ENCODE peak calls at places on chromosome 14, in seven cellular contexts. One of them, this sample, is unnamed.

GRCh38 chr14:72591401-72591800 is 302.5 kb downstream of the DPF3 start:
- DNase-seq in CD8-positive, alpha-beta T cell: no peak
- DNase-seq in tibial nerve: no peak
- DNase-seq in lower lobe of right lung: no peak
- DNase-seq in IMR-90: no peak
- DNase-seq in right lobe of liver: no peak
- DNase-seq in lung: no peak
- DNase-seq in this sample: no peak

GRCh38 chr14:94011795-94012194 is 14.3 kb upstream of the OTUB2 start:
- DNase-seq in CD8-positive, alpha-beta T cell: no peak
- DNase-seq in tibial nerve: no peak
- DNase-seq in lower lobe of right lung: no peak
- DNase-seq in IMR-90: no peak
- DNase-seq in right lobe of liver: no peak
- DNase-seq in lung: no peak
- DNase-seq in this sample: no peak

GRCh38 chr14:94761999-94762377 is 7.9 kb downstream of the GSC start:
- DNase-seq in CD8-positive, alpha-beta T cell: no peak
- DNase-seq in tibial nerve: no peak
- DNase-seq in lower lobe of right lung: no peak
- DNase-seq in IMR-90: no peak
- DNase-seq in right lobe of liver: no peak
- DNase-seq in lung: no peak
- DNase-seq in this sample: no peak

GRCh38 chr14:72608391-72609204 is 285.3 kb downstream of the DPF3 start:
- DNase-seq in CD8-positive, alpha-beta T cell: peak; percentile 29
- DNase-seq in tibial nerve: no peak
- DNase-seq in lower lobe of right lung: no peak
- DNase-seq in IMR-90: peak; percentile 97
- DNase-seq in right lobe of liver: no peak
- DNase-seq in lung: no peak
- DNase-seq in this sample: no peak

GRCh38 chr14:96088131-96088880 is 49.1 kb downstream of the C14orf132 start:
- DNase-seq in CD8-positive, alpha-beta T cell: no peak
- DNase-seq in tibial nerve: no peak
- DNase-seq in lower lobe of right lung: no peak
- DNase-seq in IMR-90: no peak
- DNase-seq in right lobe of liver: peak; percentile 18
- DNase-seq in lung: no peak
- DNase-seq in this sample: no peak

GRCh38 chr14:44404021-44404420 is 103.1 kb downstream of the FSCB start:
- DNase-seq in CD8-positive, alpha-beta T cell: no peak
- DNase-seq in tibial nerve: no peak
- DNase-seq in lower lobe of right lung: no peak
- DNase-seq in IMR-90: no peak
- DNase-seq in right lobe of liver: no peak
- DNase-seq in lung: no peak
- DNase-seq in this sample: no peak

GRCh38 chr14:32709072-32709471 is 229.6 kb upstream of the NPAS3 start:
- DNase-seq in CD8-positive, alpha-beta T cell: no peak
- DNase-seq in tibial nerve: peak; percentile 46
- DNase-seq in lower lobe of right lung: no peak
- DNase-seq in IMR-90: peak; percentile 77
- DNase-seq in right lobe of liver: no peak
- DNase-seq in lung: no peak
- DNase-seq in this sample: no peak

GRCh38 chr14:60102389-60102788 is 10.7 kb downstream of the PCNX4 start:
- DNase-seq in CD8-positive, alpha-beta T cell: no peak
- DNase-seq in tibial nerve: no peak
- DNase-seq in lower lobe of right lung: no peak
- DNase-seq in IMR-90: peak; percentile 91
- DNase-seq in right lobe of liver: no peak
- DNase-seq in lung: no peak
- DNase-seq in this sample: no peak

GRCh38 chr14:103121846-103122577 is 1.2 kb upstream of the TNFAIP2 start:
- DNase-seq in CD8-positive, alpha-beta T cell: no peak
- DNase-seq in tibial nerve: peak; percentile 81
- DNase-seq in lower lobe of right lung: peak; percentile 93
- DNase-seq in IMR-90: peak; percentile 53
- DNase-seq in right lobe of liver: peak; percentile 84
- DNase-seq in lung: peak; percentile 81
- DNase-seq in this sample: no peak

GRCh38 chr14:91009501-91010152 is 50.8 kb downstream of the RPS6KA5 start:
- DNase-seq in CD8-positive, alpha-beta T cell: no peak
- DNase-seq in tibial nerve: no peak
- DNase-seq in lower lobe of right lung: no peak
- DNase-seq in IMR-90: no peak
- DNase-seq in right lobe of liver: no peak
- DNase-seq in lung: no peak
- DNase-seq in this sample: no peak

GRCh38 chr14:23865502-23865901 is 88.1 kb upstream of the DHRS4 start:
- DNase-seq in CD8-positive, alpha-beta T cell: no peak
- DNase-seq in tibial nerve: no peak
- DNase-seq in lower lobe of right lung: no peak
- DNase-seq in IMR-90: no peak
- DNase-seq in right lobe of liver: no peak
- DNase-seq in lung: no peak
- DNase-seq in this sample: no peak

GRCh38 chr14:30221546-30221945 is 293.9 kb upstream of the PRKD1 start:
- DNase-seq in CD8-positive, alpha-beta T cell: no peak
- DNase-seq in tibial nerve: no peak
- DNase-seq in lower lobe of right lung: no peak
- DNase-seq in IMR-90: no peak
- DNase-seq in right lobe of liver: no peak
- DNase-seq in lung: no peak
- DNase-seq in this sample: no peak

GRCh38 chr14:90541076-90541634 is 144.3 kb downstream of the CALM1 start:
- DNase-seq in CD8-positive, alpha-beta T cell: no peak
- DNase-seq in tibial nerve: no peak
- DNase-seq in lower lobe of right lung: peak; percentile 38
- DNase-seq in IMR-90: no peak
- DNase-seq in right lobe of liver: no peak
- DNase-seq in lung: no peak
- DNase-seq in this sample: no peak

GRCh38 chr14:20632831-20633771 is 8.4 kb downstream of the OR6S1 start:
- DNase-seq in CD8-positive, alpha-beta T cell: peak; percentile 75
- DNase-seq in tibial nerve: peak; percentile 34
- DNase-seq in lower lobe of right lung: no peak
- DNase-seq in IMR-90: peak; percentile 85
- DNase-seq in right lobe of liver: no peak
- DNase-seq in lung: peak; percentile 51
- DNase-seq in this sample: peak; percentile 51

GRCh38 chr14:96039633-96040311 is 610 bp downstream of the C14orf132 start:
- DNase-seq in CD8-positive, alpha-beta T cell: peak; percentile 51
- DNase-seq in tibial nerve: no peak
- DNase-seq in lower lobe of right lung: peak; percentile 55
- DNase-seq in IMR-90: peak; percentile 16
- DNase-seq in right lobe of liver: peak; percentile 51
- DNase-seq in lung: no peak
- DNase-seq in this sample: no peak

GRCh38 chr14:65153101-65153500 is 50.8 kb upstream of the MAX start:
- DNase-seq in CD8-positive, alpha-beta T cell: no peak
- DNase-seq in tibial nerve: no peak
- DNase-seq in lower lobe of right lung: no peak
- DNase-seq in IMR-90: no peak
- DNase-seq in right lobe of liver: no peak
- DNase-seq in lung: no peak
- DNase-seq in this sample: no peak

GRCh38 chr14:85165091-85165490 is 364.9 kb upstream of the FLRT2 start:
- DNase-seq in CD8-positive, alpha-beta T cell: no peak
- DNase-seq in tibial nerve: peak; percentile 8
- DNase-seq in lower lobe of right lung: no peak
- DNase-seq in IMR-90: no peak
- DNase-seq in right lobe of liver: peak; percentile 45
- DNase-seq in lung: no peak
- DNase-seq in this sample: no peak

GRCh38 chr14:22478670-22479069 is 110.4 kb downstream of the DAD1 start:
- DNase-seq in CD8-positive, alpha-beta T cell: no peak
- DNase-seq in tibial nerve: peak; percentile 24
- DNase-seq in lower lobe of right lung: no peak
- DNase-seq in IMR-90: no peak
- DNase-seq in right lobe of liver: no peak
- DNase-seq in lung: no peak
- DNase-seq in this sample: no peak

GRCh38 chr14:30521899-30522736 is 36.8 kb upstream of the G2E3 start:
- DNase-seq in CD8-positive, alpha-beta T cell: no peak
- DNase-seq in tibial nerve: no peak
- DNase-seq in lower lobe of right lung: no peak
- DNase-seq in IMR-90: peak; percentile 51
- DNase-seq in right lobe of liver: no peak
- DNase-seq in lung: no peak
- DNase-seq in this sample: no peak

GRCh38 chr14:22882529-22883190 is 362 bp upstream of the REM2 start:
- DNase-seq in CD8-positive, alpha-beta T cell: no peak
- DNase-seq in tibial nerve: no peak
- DNase-seq in lower lobe of right lung: no peak
- DNase-seq in IMR-90: peak; percentile 46
- DNase-seq in right lobe of liver: no peak
- DNase-seq in lung: peak; percentile 48
- DNase-seq in this sample: no peak

GRCh38 chr14:56359245-56359644 is 220.4 kb upstream of the TMEM260 start:
- DNase-seq in CD8-positive, alpha-beta T cell: no peak
- DNase-seq in tibial nerve: no peak
- DNase-seq in lower lobe of right lung: no peak
- DNase-seq in IMR-90: no peak
- DNase-seq in right lobe of liver: no peak
- DNase-seq in lung: no peak
- DNase-seq in this sample: no peak

GRCh38 chr14:99563749-99564129 is 40.3 kb downstream of the CCDC85C start:
- DNase-seq in CD8-positive, alpha-beta T cell: no peak
- DNase-seq in tibial nerve: no peak
- DNase-seq in lower lobe of right lung: no peak
- DNase-seq in IMR-90: no peak
- DNase-seq in right lobe of liver: no peak
- DNase-seq in lung: no peak
- DNase-seq in this sample: no peak

GRCh38 chr14:99566009-99566389 is 38.0 kb downstream of the CCDC85C start:
- DNase-seq in CD8-positive, alpha-beta T cell: no peak
- DNase-seq in tibial nerve: no peak
- DNase-seq in lower lobe of right lung: no peak
- DNase-seq in IMR-90: no peak
- DNase-seq in right lobe of liver: no peak
- DNase-seq in lung: no peak
- DNase-seq in this sample: no peak

GRCh38 chr14:99564256-99564902 is 39.6 kb downstream of the CCDC85C start:
- DNase-seq in CD8-positive, alpha-beta T cell: no peak
- DNase-seq in tibial nerve: peak; percentile 74
- DNase-seq in lower lobe of right lung: no peak
- DNase-seq in IMR-90: peak; percentile 81
- DNase-seq in right lobe of liver: peak; percentile 82
- DNase-seq in lung: no peak
- DNase-seq in this sample: no peak

GRCh38 chr14:99565383-99565782 is 38.6 kb downstream of the CCDC85C start:
- DNase-seq in CD8-positive, alpha-beta T cell: no peak
- DNase-seq in tibial nerve: no peak
- DNase-seq in lower lobe of right lung: no peak
- DNase-seq in IMR-90: no peak
- DNase-seq in right lobe of liver: peak; percentile 84
- DNase-seq in lung: no peak
- DNase-seq in this sample: no peak

DNA sequence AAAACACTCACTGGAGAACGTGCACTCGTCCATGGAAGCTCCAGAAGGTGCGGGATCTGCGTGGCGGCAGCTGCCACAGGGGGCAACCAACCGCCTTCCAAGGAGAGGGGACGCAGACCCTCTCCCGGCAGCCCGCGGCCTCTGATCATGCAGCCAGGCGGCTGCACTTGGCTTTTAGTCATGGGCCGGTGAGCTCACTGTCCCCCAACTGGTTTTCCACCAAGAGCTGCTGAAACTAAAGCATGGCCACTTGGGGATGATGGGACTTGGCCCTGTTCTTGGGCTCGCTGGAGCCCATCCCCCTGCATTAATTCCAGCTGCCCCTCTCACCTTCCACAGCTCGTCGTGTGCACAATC is 39.1 kb downstream of the CCDC85C start:
- DNase-seq in CD8-positive, alpha-beta T cell: no peak
- DNase-seq in tibial nerve: no peak
- DNase-seq in lower lobe of right lung: no peak
- DNase-seq in IMR-90: no peak
- DNase-seq in right lobe of liver: no peak
- DNase-seq in lung: no peak
- DNase-seq in this sample: no peak
- H3K4me1 ChIP-seq in CD8-positive, alpha-beta T cell: no peaks in the 10 kb centered on the region
- H3K4me1 ChIP-seq in tibial nerve: no peaks in the 10 kb centered on the region
- H3K4me1 ChIP-seq in lower lobe of right lung: peaks cover 55% of the 10 kb centered on the region
- H3K4me1 ChIP-seq in IMR-90: peaks cover 46% of the 10 kb centered on the region
- H3K4me1 ChIP-seq in right lobe of liver: peaks cover 89% of the 10 kb centered on the region
- H3K4me1 ChIP-seq in lung: peaks cover 55% of the 10 kb centered on the region
- H3K4me1 ChIP-seq in this sample: no peaks in the 10 kb centered on the region

GRCh38 chr14:54652890-54653201 is 85.9 kb downstream of the SAMD4A start:
- DNase-seq in CD8-positive, alpha-beta T cell: no peak
- DNase-seq in tibial nerve: no peak
- DNase-seq in lower lobe of right lung: no peak
- DNase-seq in IMR-90: no peak
- DNase-seq in right lobe of liver: no peak
- DNase-seq in lung: no peak
- DNase-seq in this sample: no peak
- H3K27ac ChIP-seq in CD8-positive, alpha-beta T cell: no peak overlapping the region
- H3K27ac ChIP-seq in tibial nerve: peak overlapping the region; percentile 93
- H3K27ac ChIP-seq in lower lobe of right lung: peak overlapping the region; percentile 76
- H3K27ac ChIP-seq in IMR-90: peak overlapping the region; percentile 99
- H3K27ac ChIP-seq in right lobe of liver: peak overlapping the region; percentile 60
- H3K27ac ChIP-seq in lung: peak overlapping the region; percentile 82
- H3K27ac ChIP-seq in this sample: no peak overlapping the region

GRCh38 chr14:105333020-105333490 is 18.5 kb downstream of the PACS2 start:
- DNase-seq in CD8-positive, alpha-beta T cell: no peak
- DNase-seq in tibial nerve: no peak
- DNase-seq in lower lobe of right lung: peak; percentile 45
- DNase-seq in IMR-90: no peak
- DNase-seq in right lobe of liver: peak; percentile 46
- DNase-seq in lung: no peak
- DNase-seq in this sample: no peak
- H3K4me1 ChIP-seq in CD8-positive, alpha-beta T cell: peaks cover 32% of the 10 kb centered on the region
- H3K4me1 ChIP-seq in tibial nerve: no peaks in the 10 kb centered on the region
- H3K4me1 ChIP-seq in lower lobe of right lung: peaks cover 62% of the 10 kb centered on the region
- H3K4me1 ChIP-seq in IMR-90: peaks cover 5% of the 10 kb centered on the region
- H3K4me1 ChIP-seq in right lobe of liver: peaks cover 30% of the 10 kb centered on the region
- H3K4me1 ChIP-seq in lung: peaks cover 47% of the 10 kb centered on the region
- H3K4me1 ChIP-seq in this sample: peaks cover 5% of the 10 kb centered on the region

DNA sequence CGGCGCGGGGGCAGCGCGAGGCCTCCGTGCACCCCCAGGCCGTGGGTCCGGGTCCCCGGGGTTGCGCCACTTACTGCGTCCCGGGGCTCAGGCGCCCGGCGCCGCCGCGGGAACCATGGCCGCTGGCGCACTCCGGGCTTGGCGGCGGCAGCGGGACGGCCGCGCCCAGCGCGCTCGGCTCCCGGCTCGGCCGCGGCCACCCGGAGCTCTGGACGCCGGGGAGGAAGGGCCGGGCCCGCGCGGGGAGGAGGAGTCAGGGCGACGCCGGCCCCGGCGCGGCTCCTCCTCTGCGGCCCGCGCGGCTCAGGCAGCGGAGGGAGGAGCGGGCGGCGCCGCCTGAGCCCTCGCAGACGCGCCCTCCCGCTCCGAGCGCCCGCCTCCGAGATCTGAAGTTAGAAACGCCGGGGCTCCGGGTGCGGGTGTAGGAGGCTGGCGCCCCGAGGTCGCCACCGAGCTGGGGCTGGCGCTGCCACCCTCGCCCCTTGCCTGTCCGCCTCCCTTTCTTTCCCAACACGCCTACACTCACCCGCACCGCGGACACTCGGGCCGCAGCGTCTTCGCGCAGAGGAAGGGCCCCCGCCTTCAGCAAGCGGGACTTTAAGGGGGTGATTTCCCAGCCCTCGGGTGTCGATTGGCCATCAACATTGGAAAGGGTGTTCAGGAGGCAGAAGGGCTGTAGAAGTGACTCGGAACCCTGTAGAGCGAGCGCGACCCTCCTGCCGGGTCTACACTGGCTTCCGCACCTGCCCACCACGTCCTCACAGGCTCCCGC is at the start of gene NIN:
- DNase-seq in CD8-positive, alpha-beta T cell: peak; percentile 84
- DNase-seq in tibial nerve: peak; percentile 53
- DNase-seq in lower lobe of right lung: peak; percentile 87
- DNase-seq in IMR-90: peak; percentile 73
- DNase-seq in right lobe of liver: peak; percentile 80
- DNase-seq in lung: peak; percentile 73
- DNase-seq in this sample: peak; percentile 51
- H3K27ac ChIP-seq in CD8-positive, alpha-beta T cell: peak within 1 kb of the TSS; percentile 76
- H3K27ac ChIP-seq in tibial nerve: peak within 1 kb of the TSS; percentile 96
- H3K27ac ChIP-seq in lower lobe of right lung: peak within 1 kb of the TSS; percentile 86
- H3K27ac ChIP-seq in IMR-90: peak within 1 kb of the TSS; percentile 73
- H3K27ac ChIP-seq in right lobe of liver: peak within 1 kb of the TSS; percentile 53
- H3K27ac ChIP-seq in lung: peak within 1 kb of the TSS; percentile 94
- H3K27ac ChIP-seq in this sample: peak within 1 kb of the TSS; percentile 76